ENCODE peak calls at places on chromosomes 1 and 21, in five cellular contexts. One of them, this sample, is unnamed.

GRCh38 chr21:36479415-36480402 is at the start of gene CLDN14:
- DNase-seq in IMR-90: peak; percentile 58
- DNase-seq in H1: no peak
- DNase-seq in heart right ventricle: no peak
- DNase-seq in GM23338: no peak
- DNase-seq in this sample: no peak

GRCh38 chr21:40471103-40471502 is 375.9 kb downstream of the DSCAM start:
- DNase-seq in heart right ventricle: no peak
- DNase-seq in H1: no peak
- DNase-seq in IMR-90: no peak
- DNase-seq in GM23338: no peak
- DNase-seq in this sample: no peak

GRCh38 chr1:113459279-113459678 is 69.0 kb downstream of the MAGI3 start:
- DNase-seq in heart right ventricle: no peak
- DNase-seq in H1: no peak
- DNase-seq in IMR-90: no peak
- DNase-seq in GM23338: no peak
- DNase-seq in this sample: no peak

GRCh38 chr1:21696931-21697330 is 27.8 kb upstream of the RAP1GAP start:
- DNase-seq in GM23338: no peak
- DNase-seq in IMR-90: peak; percentile 85
- DNase-seq in heart right ventricle: no peak
- DNase-seq in H1: no peak
- DNase-seq in this sample: no peak

GRCh38 chr1:212899845-212900244 is 41.8 kb downstream of the FLVCR1 start:
- DNase-seq in heart right ventricle: no peak
- DNase-seq in H1: no peak
- DNase-seq in GM23338: peak; percentile 38
- DNase-seq in IMR-90: no peak
- DNase-seq in this sample: no peak

GRCh38 chr1:65420590-65421340 is at the start of the genes LEPR and LEPROT:
- DNase-seq in H1: peak; percentile 95
- DNase-seq in IMR-90: peak; percentile 38
- DNase-seq in GM23338: peak; percentile 71
- DNase-seq in heart right ventricle: no peak
- DNase-seq in this sample: no peak

GRCh38 chr1:19273106-19273843 is 15.3 kb downstream of the AKR7A3 start:
- DNase-seq in GM23338: no peak
- DNase-seq in IMR-90: no peak
- DNase-seq in H1: no peak
- DNase-seq in heart right ventricle: no peak
- DNase-seq in this sample: no peak

GRCh38 chr1:228471762-228472398 is 15.3 kb upstream of the RNF187 start:
- DNase-seq in H1: no peak
- DNase-seq in IMR-90: peak; percentile 44
- DNase-seq in heart right ventricle: no peak
- DNase-seq in GM23338: peak; percentile 93
- DNase-seq in this sample: no peak

GRCh38 chr1:108141604-108142003 is 58.5 kb downstream of the SLC25A24 start:
- DNase-seq in heart right ventricle: no peak
- DNase-seq in IMR-90: peak; percentile 70
- DNase-seq in H1: no peak
- DNase-seq in GM23338: no peak
- DNase-seq in this sample: no peak

GRCh38 chr21:26790289-26790688 is 54.9 kb downstream of the ADAMTS1 start:
- DNase-seq in H1: no peak
- DNase-seq in heart right ventricle: no peak
- DNase-seq in IMR-90: no peak
- DNase-seq in GM23338: no peak
- DNase-seq in this sample: no peak

GRCh38 chr1:214261206-214262123 is 19.5 kb upstream of the SMYD2 start:
- DNase-seq in GM23338: peak; percentile 80
- DNase-seq in heart right ventricle: peak; percentile 87
- DNase-seq in IMR-90: peak; percentile 69
- DNase-seq in H1: peak; percentile 95
- DNase-seq in this sample: peak; percentile 86

GRCh38 chr1:212633144-212633543 is 24.6 kb downstream of the ATF3 start:
- DNase-seq in heart right ventricle: no peak
- DNase-seq in GM23338: no peak
- DNase-seq in IMR-90: no peak
- DNase-seq in H1: no peak
- DNase-seq in this sample: no peak

GRCh38 chr1:158496379-158496778 is 24.4 kb downstream of the OR10R2 start:
- DNase-seq in GM23338: peak; percentile 71
- DNase-seq in IMR-90: no peak
- DNase-seq in heart right ventricle: no peak
- DNase-seq in H1: no peak
- DNase-seq in this sample: no peak

GRCh38 chr1:58255192-58255591 is 291.3 kb downstream of the OMA1 start:
- DNase-seq in H1: no peak
- DNase-seq in GM23338: no peak
- DNase-seq in IMR-90: no peak
- DNase-seq in heart right ventricle: no peak
- DNase-seq in this sample: no peak

GRCh38 chr1:190599677-190600076 is 122.0 kb upstream of the BRINP3 start:
- DNase-seq in heart right ventricle: no peak
- DNase-seq in GM23338: no peak
- DNase-seq in H1: no peak
- DNase-seq in IMR-90: no peak
- DNase-seq in this sample: no peak

DNA sequence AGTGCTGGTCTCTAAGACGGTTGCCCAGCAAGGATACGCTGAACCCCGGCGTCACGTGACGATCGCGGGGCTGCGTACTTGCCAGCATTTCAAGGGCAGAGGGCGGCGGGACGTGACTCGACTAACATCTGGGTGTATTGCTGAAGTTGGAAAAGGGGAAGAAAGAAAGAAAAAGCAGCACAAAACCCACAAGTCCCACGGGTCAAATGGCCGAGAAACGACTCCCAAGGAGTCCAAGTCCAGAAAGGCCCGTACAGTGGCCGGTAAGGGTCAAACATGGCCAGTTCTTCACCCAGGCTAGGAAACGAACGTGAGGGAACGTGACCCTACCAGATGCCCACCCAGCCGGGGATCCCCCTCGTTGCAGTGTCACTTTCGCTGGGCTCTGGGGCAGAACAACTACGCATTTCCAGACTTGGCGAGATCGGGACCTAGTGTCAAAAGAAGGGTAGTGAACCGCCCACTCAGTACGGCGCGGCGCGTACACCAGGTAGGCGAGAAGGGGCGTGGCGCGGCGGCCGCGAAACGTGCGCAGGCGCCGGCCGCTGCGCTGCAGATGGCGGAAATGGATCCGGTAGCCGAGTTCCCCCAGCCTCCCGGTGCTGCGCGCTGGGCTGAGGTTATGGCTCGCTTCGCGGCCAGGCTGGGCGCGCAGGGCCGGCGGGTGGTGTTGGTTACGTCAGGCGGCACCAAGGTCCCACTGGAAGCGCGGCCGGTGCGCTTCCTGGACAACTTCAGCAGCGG is at the start of the genes PPCS and ZMYND12:
- DNase-seq in H1: peak; percentile 86
- DNase-seq in heart right ventricle: peak; percentile 93
- DNase-seq in GM23338: peak; percentile 84
- DNase-seq in IMR-90: peak; percentile 76
- DNase-seq in this sample: peak; percentile 87
- TF ChIP-seq CTCF in H1: no peak
- TF ChIP-seq CTCF in heart right ventricle: no peak
- TF ChIP-seq CTCF in GM23338: no peak
- TF ChIP-seq CTCF in IMR-90: no peak
- TF ChIP-seq CTCF in this sample: peak; percentile 39

GRCh38 chr1:25245393-25245792 is 1.9 kb downstream of the RSRP1 start:
- DNase-seq in GM23338: no peak
- DNase-seq in H1: no peak
- DNase-seq in heart right ventricle: no peak
- DNase-seq in IMR-90: no peak
- DNase-seq in this sample: no peak
- H3K36me3 ChIP-seq in GM23338: peaks cover 34% of the 10 kb centered on the region
- H3K36me3 ChIP-seq in H1: peaks cover 15% of the 10 kb centered on the region
- H3K36me3 ChIP-seq in heart right ventricle: peaks cover 43% of the 10 kb centered on the region
- H3K36me3 ChIP-seq in IMR-90: peaks cover 21% of the 10 kb centered on the region
- H3K36me3 ChIP-seq in this sample: peaks cover 56% of the 10 kb centered on the region

GRCh38 chr1:17168480-17168878 is 36.4 kb upstream of the PADI1 start:
- DNase-seq in heart right ventricle: no peak
- DNase-seq in GM23338: no peak
- DNase-seq in H1: no peak
- DNase-seq in IMR-90: peak; percentile 81
- DNase-seq in this sample: no peak
- H3K27me3 ChIP-seq in heart right ventricle: no peaks in the 10 kb centered on the region
- H3K27me3 ChIP-seq in GM23338: no peaks in the 10 kb centered on the region
- H3K27me3 ChIP-seq in H1: no peaks in the 10 kb centered on the region
- H3K27me3 ChIP-seq in IMR-90: no peaks in the 10 kb centered on the region
- H3K27me3 ChIP-seq in this sample: peaks cover 20% of the 10 kb centered on the region

DNA sequence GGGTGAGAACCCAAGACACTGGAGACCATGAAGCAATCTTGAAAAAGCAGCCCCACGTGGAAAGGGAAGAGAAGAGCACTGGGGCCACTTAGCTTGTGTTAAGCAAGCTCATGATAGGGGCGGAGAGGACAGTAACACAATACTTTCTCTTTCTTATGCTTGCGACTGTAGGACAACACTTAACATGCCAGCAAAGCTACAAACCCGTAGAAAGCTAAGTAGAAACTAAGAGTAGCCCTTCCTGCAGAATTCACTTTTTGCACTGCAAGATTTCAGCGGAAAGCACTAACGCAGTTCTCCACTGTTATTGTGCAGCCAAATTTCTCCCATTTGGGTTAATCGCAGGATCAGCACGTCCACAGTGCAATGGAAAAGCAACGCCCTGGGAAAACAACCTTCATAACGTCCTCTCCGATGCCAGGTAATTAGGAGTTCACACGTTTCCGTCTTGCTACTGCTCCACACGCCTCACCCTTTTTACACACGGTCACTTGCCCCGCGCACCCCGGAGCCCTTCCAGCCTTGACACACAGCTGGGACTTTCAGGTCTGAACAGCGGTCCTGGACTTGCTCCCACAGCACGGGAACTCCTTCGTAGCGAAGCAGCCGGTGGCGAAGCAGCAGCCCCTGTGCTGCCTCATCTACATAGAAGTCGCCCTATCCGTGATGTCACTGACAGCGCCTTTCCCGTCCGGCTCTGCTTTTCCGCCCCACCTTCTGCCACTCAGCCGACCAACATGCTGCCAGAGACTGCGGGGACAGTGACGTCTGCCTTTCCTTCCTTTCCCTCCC is 148.6 kb downstream of the PPIAL4G start:
- DNase-seq in IMR-90: peak; percentile 81
- DNase-seq in GM23338: peak; percentile 94
- DNase-seq in H1: peak; percentile 84
- DNase-seq in heart right ventricle: peak; percentile 86
- DNase-seq in this sample: peak; percentile 73
- TF ChIP-seq CTCF in IMR-90: no peak
- TF ChIP-seq CTCF in GM23338: no peak
- TF ChIP-seq CTCF in H1: peak; percentile 0
- TF ChIP-seq CTCF in heart right ventricle: no peak
- TF ChIP-seq CTCF in this sample: no peak

GRCh38 chr1:30974536-30974935 is 66.0 kb upstream of the SDC3 start:
- DNase-seq in heart right ventricle: no peak
- DNase-seq in H1: no peak
- DNase-seq in IMR-90: no peak
- DNase-seq in GM23338: no peak
- DNase-seq in this sample: no peak

GRCh38 chr1:30968220-30968971 is 59.8 kb upstream of the SDC3 start:
- DNase-seq in IMR-90: no peak
- DNase-seq in H1: no peak
- DNase-seq in heart right ventricle: no peak
- DNase-seq in GM23338: no peak
- DNase-seq in this sample: no peak

GRCh38 chr1:30965914-30966313 is 57.4 kb upstream of the SDC3 start:
- DNase-seq in heart right ventricle: no peak
- DNase-seq in IMR-90: no peak
- DNase-seq in H1: no peak
- DNase-seq in GM23338: no peak
- DNase-seq in this sample: no peak

GRCh38 chr1:30966690-30967369 is 58.3 kb upstream of the SDC3 start:
- DNase-seq in IMR-90: peak; percentile 70
- DNase-seq in heart right ventricle: no peak
- DNase-seq in H1: no peak
- DNase-seq in GM23338: no peak
- DNase-seq in this sample: no peak

GRCh38 chr1:30969903-30970302 is 61.3 kb upstream of the SDC3 start:
- DNase-seq in IMR-90: no peak
- DNase-seq in heart right ventricle: no peak
- DNase-seq in GM23338: no peak
- DNase-seq in H1: no peak
- DNase-seq in this sample: no peak
- H3K36me3 ChIP-seq in IMR-90: peaks cover 29% of the 10 kb centered on the region
- H3K36me3 ChIP-seq in heart right ventricle: peaks cover 24% of the 10 kb centered on the region
- H3K36me3 ChIP-seq in GM23338: peaks cover 39% of the 10 kb centered on the region
- H3K36me3 ChIP-seq in H1: peaks cover 9% of the 10 kb centered on the region
- H3K36me3 ChIP-seq in this sample: peaks cover 13% of the 10 kb centered on the region

GRCh38 chr1:35572296-35572695 is 818 bp upstream of the TFAP2E start:
- DNase-seq in heart right ventricle: no peak
- DNase-seq in H1: no peak
- DNase-seq in GM23338: no peak
- DNase-seq in IMR-90: no peak
- DNase-seq in this sample: no peak
- H3K27me3 ChIP-seq in heart right ventricle: peaks cover 26% of the 10 kb centered on the region
- H3K27me3 ChIP-seq in H1: peaks cover 57% of the 10 kb centered on the region
- H3K27me3 ChIP-seq in GM23338: peaks cover 93% of the 10 kb centered on the region
- H3K27me3 ChIP-seq in IMR-90: peaks cover 45% of the 10 kb centered on the region
- H3K27me3 ChIP-seq in this sample: peaks cover 73% of the 10 kb centered on the region

DNA sequence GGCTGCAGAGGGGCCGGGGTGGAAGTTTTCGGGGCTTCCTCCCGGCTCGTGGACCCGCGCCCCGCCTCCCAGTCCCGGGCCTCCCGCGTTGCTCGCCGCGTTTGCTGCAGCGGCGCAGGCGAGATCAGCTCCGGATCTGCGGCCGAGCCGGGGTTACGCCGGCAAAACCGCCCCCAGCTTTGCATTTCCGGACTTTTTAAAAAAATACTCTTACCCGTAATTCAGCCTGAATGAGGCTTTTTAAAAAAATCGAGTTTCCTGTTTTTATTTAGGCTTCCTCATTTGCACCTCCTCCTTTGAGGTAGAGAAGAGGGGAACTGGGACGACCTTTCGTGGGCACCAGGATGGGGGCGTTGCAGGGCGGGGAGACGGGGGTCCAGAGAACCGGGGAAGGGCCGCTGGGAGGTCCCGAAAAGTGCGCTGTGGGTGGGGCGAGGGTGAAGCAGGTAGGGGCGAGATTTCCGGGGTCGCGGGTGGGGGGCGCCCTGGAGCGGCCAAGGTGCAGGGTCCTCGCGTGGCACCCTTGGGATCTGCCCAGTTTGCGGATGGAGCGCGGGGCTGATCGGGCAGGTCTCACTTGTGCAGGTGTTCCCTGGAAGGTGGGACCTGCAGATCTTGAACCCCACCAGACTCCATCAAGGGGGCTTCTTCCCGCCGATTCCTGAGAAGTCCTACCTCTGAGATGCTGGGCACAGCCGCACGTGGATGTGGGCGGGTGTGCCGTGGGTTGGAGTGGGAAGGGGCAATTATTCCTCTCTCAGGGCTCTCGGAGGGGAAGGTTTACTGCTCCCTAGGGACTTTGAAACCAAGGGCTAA is 1.1 kb downstream of the PIK3CD start:
- DNase-seq in heart right ventricle: no peak
- DNase-seq in GM23338: peak; percentile 47
- DNase-seq in IMR-90: peak; percentile 15
- DNase-seq in H1: no peak
- DNase-seq in this sample: no peak
- TF ChIP-seq CTCF in heart right ventricle: no peak
- TF ChIP-seq CTCF in GM23338: no peak
- TF ChIP-seq CTCF in IMR-90: no peak
- TF ChIP-seq CTCF in H1: no peak
- TF ChIP-seq CTCF in this sample: no peak